ENCODE peak calls at places on chromosomes 2 and 18, in nine cellular contexts. K, H, N, C, M, B, V, P and L are unnamed samples.

GRCh38 chr2:32743480-32744236 is 115.8 kb downstream of the TTC27 start:
- DNase-seq in K (no peak), H (no peak), N (no peak), C (no peak), M (no peak), B (no peak), V (peak; percentile 20), P (no peak), L (no peak)

GRCh38 chr2:9765611-9766531 is 77.4 kb upstream of the TAF1B start:
- DNase-seq in K (no peak), H (no peak), N (no peak), C (no peak), M (no peak), B (no peak), V (no peak), P (no peak), L (no peak)

GRCh38 chr18:61892683-61893303 is at the start of gene RNF152:
- DNase-seq in K (peak; percentile 94), H (no peak), N (peak; percentile 12), C (peak; percentile 38), M (no peak), B (peak; percentile 36), V (peak; percentile 27), P (peak; percentile 59), L (no peak)

GRCh38 chr18:32373505-32373904 is 97.2 kb downstream of the GAREM1 start:
- DNase-seq in K (no peak), H (no peak), N (no peak), C (no peak), M (no peak), B (no peak), V (no peak), P (no peak), L (no peak)

GRCh38 chr2:230925443-230925878 is 419 bp upstream of the GPR55 start:
- DNase-seq in K (no peak), H (no peak), N (no peak), C (peak; percentile 43), M (no peak), B (no peak), V (no peak), P (no peak), L (no peak)

GRCh38 chr2:236939751-236940229 is 145.9 kb upstream of the COPS8 start:
- DNase-seq in K (peak; percentile 64), H (no peak), N (no peak), C (no peak), M (no peak), B (peak; percentile 27), V (no peak), P (peak; percentile 72), L (no peak)

GRCh38 chr2:18440777-18441176 is 119.7 kb downstream of the RDH14 start:
- DNase-seq in K (no peak), H (no peak), N (no peak), C (no peak), M (no peak), B (no peak), V (no peak), P (no peak), L (no peak)

GRCh38 chr2:106316937-106317336 is 122.8 kb upstream of the UXS1 start:
- DNase-seq in K (peak; percentile 5), H (no peak), N (no peak), C (no peak), M (no peak), B (no peak), V (no peak), P (no peak), L (no peak)

GRCh38 chr2:33184026-33184425 is 237.3 kb downstream of the LTBP1 start:
- DNase-seq in K (no peak), H (no peak), N (no peak), C (no peak), M (no peak), B (no peak), V (no peak), P (no peak), L (no peak)

GRCh38 chr18:79848579-79849327 is 51.0 kb downstream of the KCNG2 start:
- DNase-seq in K (peak; percentile 45), H (no peak), N (no peak), C (no peak), M (no peak), B (peak; percentile 26), V (no peak), P (no peak), L (no peak)

GRCh38 chr18:13500227-13500865 is 226.0 kb downstream of the FAM210A start:
- DNase-seq in K (peak; percentile 88), H (no peak), N (peak; percentile 4), C (no peak), M (peak; percentile 5), B (no peak), V (peak; percentile 87), P (peak; percentile 59), L (peak; percentile 85)

GRCh38 chr2:182182436-182182835 is 196.8 kb downstream of the PPP1R1C start:
- DNase-seq in K (no peak), H (no peak), N (no peak), C (no peak), M (no peak), B (no peak), V (peak; percentile 68), P (no peak), L (peak; percentile 76)

GRCh38 chr18:49632588-49632987 is 70.7 kb downstream of the LIPG start:
- DNase-seq in K (no peak), H (no peak), N (no peak), C (no peak), M (no peak), B (no peak), V (no peak), P (no peak), L (no peak)

GRCh38 chr18:59189746-59190145 is 30.2 kb upstream of the GRP start:
- DNase-seq in K (no peak), H (no peak), N (no peak), C (no peak), M (no peak), B (no peak), V (no peak), P (no peak), L (no peak)

GRCh38 chr2:126901459-126901858 is 2.8 kb downstream of the TEX51 start:
- DNase-seq in K (no peak), H (no peak), N (no peak), C (no peak), M (no peak), B (no peak), V (no peak), P (no peak), L (no peak)

GRCh38 chr2:61421611-61422010 is 49.3 kb downstream of the USP34 start:
- DNase-seq in K (no peak), H (no peak), N (no peak), C (peak; percentile 22), M (no peak), B (no peak), V (no peak), P (no peak), L (no peak)

GRCh38 chr18:13460946-13461345 is 242.4 kb downstream of the LDLRAD4 start:
- DNase-seq in K (no peak), H (no peak), N (no peak), C (no peak), M (no peak), B (no peak), V (no peak), P (no peak), L (no peak)

GRCh38 chr2:165474621-165475269 is 5.2 kb downstream of the CSRNP3 start:
- DNase-seq in K (no peak), H (no peak), N (no peak), C (no peak), M (no peak), B (no peak), V (no peak), P (peak; percentile 10), L (no peak)

GRCh38 chr2:26900831-26901321 is 52.9 kb downstream of the DPYSL5 start:
- DNase-seq in K (peak; percentile 57), H (peak; percentile 64), N (no peak), C (no peak), M (no peak), B (no peak), V (no peak), P (no peak), L (no peak)

GRCh38 chr2:65387017-65387416 is 45.4 kb downstream of the SPRED2 start:
- DNase-seq in K (no peak), H (no peak), N (no peak), C (no peak), M (no peak), B (no peak), V (no peak), P (no peak), L (no peak)

GRCh38 chr2:105546623-105546964 is 147.7 kb upstream of the FHL2 start:
- DNase-seq in K (no peak), H (no peak), N (no peak), C (no peak), M (no peak), B (no peak), V (no peak), P (no peak), L (no peak)

GRCh38 chr18:59268722-59269562 is 4.3 kb downstream of the RAX start:
- DNase-seq in K (no peak), H (no peak), N (no peak), C (peak; percentile 45), M (no peak), B (no peak), V (no peak), P (peak; percentile 85), L (no peak)

GRCh38 chr2:120865656-120866055 is 130.0 kb downstream of the GLI2 start:
- DNase-seq in K (no peak), H (no peak), N (no peak), C (no peak), M (no peak), B (no peak), V (no peak), P (no peak), L (no peak)

GRCh38 chr2:237354930-237355329 is 59.0 kb downstream of the COL6A3 start:
- DNase-seq in K (no peak), H (no peak), N (no peak), C (no peak), M (peak; percentile 22), B (no peak), V (peak; percentile 83), P (no peak), L (peak; percentile 78)

GRCh38 chr18:47151457-47151856 is 1.2 kb upstream of the HDHD2 start:
- DNase-seq in K (no peak), H (no peak), N (no peak), C (no peak), M (no peak), B (no peak), V (no peak), P (no peak), L (no peak)

GRCh38 chr18:55779711-55780590 is 192.0 kb upstream of the TCF4 start:
- DNase-seq in K (peak; percentile 92), H (no peak), N (no peak), C (no peak), M (no peak), B (no peak), V (peak; percentile 19), P (peak; percentile 13), L (no peak)

GRCh38 chr2:64979744-64980143 is 9.5 kb upstream of the SLC1A4 start:
- DNase-seq in K (no peak), H (peak; percentile 32), N (no peak), C (no peak), M (no peak), B (no peak), V (no peak), P (no peak), L (no peak)

GRCh38 chr18:63965716-63966330 is 4.1 kb upstream of the SERPINB8 start:
- DNase-seq in K (no peak), H (no peak), N (no peak), C (no peak), M (no peak), B (no peak), V (peak; percentile 33), P (no peak), L (no peak)

GRCh38 chr2:106904242-106904641 is 18.3 kb upstream of the ST6GAL2 start:
- DNase-seq in K (no peak), H (no peak), N (no peak), C (no peak), M (no peak), B (no peak), V (no peak), P (no peak), L (no peak)